ENCODE peak calls at places on chromosomes 6 and 20, in nine cellular contexts. One of them, this sample, is unnamed. For H3K36me3 and H3K4me1, the result is how much of the 10 kb centered on the place peaks cover.

GRCh38 chr6:131532476-131533108 is 40.4 kb upstream of the ARG1 start:
- DNase-seq in stomach: no peak
- DNase-seq in neuronal stem cell: no peak
- DNase-seq in ovary: no peak
- DNase-seq in lower lobe of right lung: no peak
- DNase-seq in breast epithelium: no peak
- DNase-seq in body of pancreas: no peak
- DNase-seq in A673: peak
- DNase-seq in ascending aorta: no peak
- DNase-seq in this sample: no peak

GRCh38 chr6:146310628-146311027 is 233.0 kb upstream of the RAB32 start:
- DNase-seq in stomach: no peak
- DNase-seq in neuronal stem cell: no peak
- DNase-seq in ovary: no peak
- DNase-seq in lower lobe of right lung: no peak
- DNase-seq in breast epithelium: no peak
- DNase-seq in body of pancreas: no peak
- DNase-seq in A673: no peak
- DNase-seq in ascending aorta: no peak
- DNase-seq in this sample: no peak

GRCh38 chr6:324116-324728 is 31.9 kb downstream of the DUSP22 start:
- DNase-seq in stomach: no peak
- DNase-seq in neuronal stem cell: no peak
- DNase-seq in ovary: no peak
- DNase-seq in lower lobe of right lung: peak
- DNase-seq in breast epithelium: no peak
- DNase-seq in body of pancreas: peak
- DNase-seq in A673: no peak
- DNase-seq in ascending aorta: no peak
- DNase-seq in this sample: no peak

GRCh38 chr20:48816282-48816860 is 11.4 kb downstream of the PREX1 start:
- DNase-seq in stomach: no peak
- DNase-seq in neuronal stem cell: no peak
- DNase-seq in ovary: no peak
- DNase-seq in lower lobe of right lung: no peak
- DNase-seq in breast epithelium: no peak
- DNase-seq in body of pancreas: no peak
- DNase-seq in A673: no peak
- DNase-seq in ascending aorta: no peak
- DNase-seq in this sample: no peak

GRCh38 chr6:47109281-47109680 is 67.1 kb upstream of the ADGRF1 start:
- DNase-seq in stomach: no peak
- DNase-seq in neuronal stem cell: no peak
- DNase-seq in ovary: no peak
- DNase-seq in lower lobe of right lung: no peak
- DNase-seq in breast epithelium: no peak
- DNase-seq in body of pancreas: no peak
- DNase-seq in A673: no peak
- DNase-seq in ascending aorta: no peak
- DNase-seq in this sample: no peak

GRCh38 chr6:53391170-53391569 is 42.4 kb upstream of the ELOVL5 start:
- DNase-seq in stomach: no peak
- DNase-seq in neuronal stem cell: no peak
- DNase-seq in ovary: no peak
- DNase-seq in lower lobe of right lung: no peak
- DNase-seq in breast epithelium: no peak
- DNase-seq in body of pancreas: no peak
- DNase-seq in A673: no peak
- DNase-seq in ascending aorta: no peak
- DNase-seq in this sample: no peak

GRCh38 chr6:150212745-150213144 is 69.9 kb downstream of the PPP1R14C start:
- DNase-seq in stomach: no peak
- DNase-seq in neuronal stem cell: no peak
- DNase-seq in ovary: no peak
- DNase-seq in lower lobe of right lung: no peak
- DNase-seq in breast epithelium: no peak
- DNase-seq in body of pancreas: no peak
- DNase-seq in A673: no peak
- DNase-seq in ascending aorta: no peak
- DNase-seq in this sample: no peak

GRCh38 chr6:156617376-156617775 is 159.8 kb upstream of the ARID1B start:
- DNase-seq in stomach: peak
- DNase-seq in neuronal stem cell: no peak
- DNase-seq in ovary: peak
- DNase-seq in lower lobe of right lung: no peak
- DNase-seq in breast epithelium: no peak
- DNase-seq in body of pancreas: peak
- DNase-seq in A673: peak
- DNase-seq in ascending aorta: no peak
- DNase-seq in this sample: no peak

GRCh38 chr6:68741501-68742343 is 106.6 kb downstream of the ADGRB3 start:
- DNase-seq in stomach: no peak
- DNase-seq in neuronal stem cell: no peak
- DNase-seq in ovary: no peak
- DNase-seq in lower lobe of right lung: no peak
- DNase-seq in breast epithelium: no peak
- DNase-seq in body of pancreas: no peak
- DNase-seq in A673: no peak
- DNase-seq in ascending aorta: no peak
- DNase-seq in this sample: no peak

GRCh38 chr6:117919775-117920492 is 12.9 kb downstream of the SLC35F1 start:
- DNase-seq in stomach: peak
- DNase-seq in neuronal stem cell: peak
- DNase-seq in ovary: no peak
- DNase-seq in lower lobe of right lung: peak
- DNase-seq in breast epithelium: no peak
- DNase-seq in body of pancreas: peak
- DNase-seq in A673: peak
- DNase-seq in ascending aorta: no peak
- DNase-seq in this sample: no peak

GRCh38 chr6:117917176-117917575 is 10.1 kb downstream of the SLC35F1 start:
- DNase-seq in stomach: no peak
- DNase-seq in neuronal stem cell: no peak
- DNase-seq in ovary: no peak
- DNase-seq in lower lobe of right lung: no peak
- DNase-seq in breast epithelium: no peak
- DNase-seq in body of pancreas: no peak
- DNase-seq in A673: no peak
- DNase-seq in ascending aorta: no peak
- DNase-seq in this sample: no peak

GRCh38 chr6:117916483-117916882 is 9.4 kb downstream of the SLC35F1 start:
- DNase-seq in stomach: no peak
- DNase-seq in neuronal stem cell: no peak
- DNase-seq in ovary: no peak
- DNase-seq in lower lobe of right lung: no peak
- DNase-seq in breast epithelium: no peak
- DNase-seq in body of pancreas: no peak
- DNase-seq in A673: no peak
- DNase-seq in ascending aorta: no peak
- DNase-seq in this sample: no peak

GRCh38 chr6:117918454-117918853 is 11.4 kb downstream of the SLC35F1 start:
- DNase-seq in stomach: no peak
- DNase-seq in neuronal stem cell: no peak
- DNase-seq in ovary: no peak
- DNase-seq in lower lobe of right lung: no peak
- DNase-seq in breast epithelium: no peak
- DNase-seq in body of pancreas: no peak
- DNase-seq in A673: peak
- DNase-seq in ascending aorta: no peak
- DNase-seq in this sample: no peak

GRCh38 chr6:117920493-117920845 is 13.4 kb downstream of the SLC35F1 start:
- DNase-seq in stomach: no peak
- DNase-seq in neuronal stem cell: no peak
- DNase-seq in ovary: no peak
- DNase-seq in lower lobe of right lung: no peak
- DNase-seq in breast epithelium: no peak
- DNase-seq in body of pancreas: no peak
- DNase-seq in A673: peak
- DNase-seq in ascending aorta: no peak
- DNase-seq in this sample: no peak
- H3K4me3 ChIP-seq in stomach: peak
- H3K4me3 ChIP-seq in neuronal stem cell: peak
- H3K4me3 ChIP-seq in ovary: no peak
- H3K4me3 ChIP-seq in lower lobe of right lung: peak
- H3K4me3 ChIP-seq in breast epithelium: peak
- H3K4me3 ChIP-seq in body of pancreas: no peak
- H3K4me3 ChIP-seq in A673: peak
- H3K4me3 ChIP-seq in ascending aorta: peak
- H3K4me3 ChIP-seq in this sample: peak

GRCh38 chr20:20038586-20038985 is 13.7 kb downstream of the CRNKL1 start:
- DNase-seq in stomach: no peak
- DNase-seq in neuronal stem cell: no peak
- DNase-seq in ovary: no peak
- DNase-seq in lower lobe of right lung: no peak
- DNase-seq in breast epithelium: no peak
- DNase-seq in body of pancreas: no peak
- DNase-seq in A673: no peak
- DNase-seq in ascending aorta: no peak
- DNase-seq in this sample: no peak

GRCh38 chr20:20036756-20037155 is 15.5 kb downstream of the CRNKL1 start:
- DNase-seq in stomach: no peak
- DNase-seq in neuronal stem cell: no peak
- DNase-seq in ovary: no peak
- DNase-seq in lower lobe of right lung: no peak
- DNase-seq in breast epithelium: no peak
- DNase-seq in body of pancreas: no peak
- DNase-seq in A673: no peak
- DNase-seq in ascending aorta: no peak
- DNase-seq in this sample: no peak

GRCh38 chr20:20034486-20034885 is 17.3 kb downstream of the NAA20 start:
- DNase-seq in stomach: no peak
- DNase-seq in neuronal stem cell: no peak
- DNase-seq in ovary: no peak
- DNase-seq in lower lobe of right lung: no peak
- DNase-seq in breast epithelium: no peak
- DNase-seq in body of pancreas: no peak
- DNase-seq in A673: no peak
- DNase-seq in ascending aorta: no peak
- DNase-seq in this sample: no peak

GRCh38 chr20:20037960-20038359 is 14.3 kb downstream of the CRNKL1 start:
- DNase-seq in stomach: no peak
- DNase-seq in neuronal stem cell: no peak
- DNase-seq in ovary: no peak
- DNase-seq in lower lobe of right lung: no peak
- DNase-seq in breast epithelium: no peak
- DNase-seq in body of pancreas: no peak
- DNase-seq in A673: peak
- DNase-seq in ascending aorta: no peak
- DNase-seq in this sample: no peak
- H3K36me3 ChIP-seq in stomach: half or more
- H3K36me3 ChIP-seq in neuronal stem cell: under half
- H3K36me3 ChIP-seq in ovary: under half
- H3K36me3 ChIP-seq in lower lobe of right lung: half or more
- H3K36me3 ChIP-seq in breast epithelium: under half
- H3K36me3 ChIP-seq in body of pancreas: under half
- H3K36me3 ChIP-seq in A673: half or more
- H3K36me3 ChIP-seq in ascending aorta: half or more
- H3K36me3 ChIP-seq in this sample: under half

GRCh38 chr20:25685276-25686080 is 11.2 kb downstream of the ZNF337 start:
- DNase-seq in stomach: no peak
- DNase-seq in neuronal stem cell: no peak
- DNase-seq in ovary: no peak
- DNase-seq in lower lobe of right lung: no peak
- DNase-seq in breast epithelium: no peak
- DNase-seq in body of pancreas: no peak
- DNase-seq in A673: no peak
- DNase-seq in ascending aorta: no peak
- DNase-seq in this sample: no peak
- H3K4me1 ChIP-seq in stomach: under half
- H3K4me1 ChIP-seq in neuronal stem cell: under half
- H3K4me1 ChIP-seq in ovary: under half
- H3K4me1 ChIP-seq in lower lobe of right lung: under half
- H3K4me1 ChIP-seq in breast epithelium: under half
- H3K4me1 ChIP-seq in body of pancreas: under half
- H3K4me1 ChIP-seq in A673: under half
- H3K4me1 ChIP-seq in ascending aorta: under half
- H3K4me1 ChIP-seq in this sample: under half

GRCh38 chr6:35599761-35600658 is 87.3 kb upstream of the TULP1 start:
- DNase-seq in stomach: no peak
- DNase-seq in neuronal stem cell: no peak
- DNase-seq in ovary: no peak
- DNase-seq in lower lobe of right lung: no peak
- DNase-seq in breast epithelium: no peak
- DNase-seq in body of pancreas: no peak
- DNase-seq in A673: no peak
- DNase-seq in ascending aorta: no peak
- DNase-seq in this sample: no peak

GRCh38 chr6:35603326-35604202 is 85.2 kb downstream of the FKBP5 start:
- DNase-seq in stomach: no peak
- DNase-seq in neuronal stem cell: no peak
- DNase-seq in ovary: no peak
- DNase-seq in lower lobe of right lung: no peak
- DNase-seq in breast epithelium: no peak
- DNase-seq in body of pancreas: peak
- DNase-seq in A673: no peak
- DNase-seq in ascending aorta: no peak
- DNase-seq in this sample: no peak

GRCh38 chr6:35600659-35601125 is 88.0 kb upstream of the TULP1 start:
- DNase-seq in stomach: no peak
- DNase-seq in neuronal stem cell: no peak
- DNase-seq in ovary: no peak
- DNase-seq in lower lobe of right lung: no peak
- DNase-seq in breast epithelium: no peak
- DNase-seq in body of pancreas: no peak
- DNase-seq in A673: no peak
- DNase-seq in ascending aorta: no peak
- DNase-seq in this sample: no peak

GRCh38 chr6:35602133-35602946 is 86.4 kb downstream of the FKBP5 start:
- DNase-seq in stomach: no peak
- DNase-seq in neuronal stem cell: no peak
- DNase-seq in ovary: no peak
- DNase-seq in lower lobe of right lung: no peak
- DNase-seq in breast epithelium: no peak
- DNase-seq in body of pancreas: no peak
- DNase-seq in A673: no peak
- DNase-seq in ascending aorta: no peak
- DNase-seq in this sample: no peak

DNA sequence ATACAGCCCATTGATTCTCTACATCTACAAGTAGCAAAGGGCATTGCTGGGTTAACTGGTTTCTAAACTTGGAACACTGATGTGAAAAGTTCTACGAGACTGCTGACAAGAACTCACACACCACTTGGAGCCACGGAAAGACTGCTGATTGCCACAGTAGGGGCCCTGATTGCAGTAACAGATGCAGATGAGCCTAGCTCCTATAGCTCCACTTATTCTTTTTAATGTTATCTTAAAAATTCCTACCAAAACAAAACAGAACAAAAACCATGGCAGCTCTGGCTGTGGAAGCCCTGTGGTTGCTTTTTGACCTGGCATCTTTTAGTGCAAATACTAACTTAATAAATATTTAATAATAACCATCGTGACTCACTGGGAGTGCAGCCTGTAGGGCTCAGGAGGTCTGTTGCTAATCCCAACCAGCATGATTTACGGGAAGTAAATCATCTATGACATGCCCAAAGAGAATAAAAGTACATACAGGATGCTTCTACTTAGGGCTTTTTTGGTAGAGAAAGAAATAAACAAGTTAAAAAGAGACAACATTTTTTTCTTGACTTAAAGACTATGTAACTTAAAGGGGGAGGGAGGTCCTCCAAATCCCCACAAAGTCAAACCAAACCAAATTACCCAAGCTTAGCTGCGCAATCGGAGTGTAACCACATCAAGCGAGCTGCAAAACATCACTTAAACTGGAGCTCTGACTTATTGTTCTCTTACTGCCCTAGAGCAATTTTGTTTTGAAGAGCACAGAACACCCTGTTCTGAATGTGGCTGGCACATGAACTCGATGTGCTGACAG is 87.2 kb downstream of the FKBP5 start:
- DNase-seq in stomach: peak
- DNase-seq in neuronal stem cell: no peak
- DNase-seq in ovary: peak
- DNase-seq in lower lobe of right lung: no peak
- DNase-seq in breast epithelium: no peak
- DNase-seq in body of pancreas: peak
- DNase-seq in A673: peak
- DNase-seq in ascending aorta: peak
- DNase-seq in this sample: no peak
- H3K4me3 ChIP-seq in stomach: peak
- H3K4me3 ChIP-seq in neuronal stem cell: no peak
- H3K4me3 ChIP-seq in ovary: peak
- H3K4me3 ChIP-seq in lower lobe of right lung: peak
- H3K4me3 ChIP-seq in breast epithelium: peak
- H3K4me3 ChIP-seq in body of pancreas: no peak
- H3K4me3 ChIP-seq in A673: peak
- H3K4me3 ChIP-seq in ascending aorta: peak
- H3K4me3 ChIP-seq in this sample: no peak

This sample was measured in iPS DF 6.9.